ENCODE peak calls at places on chromosomes 12 and 14, in seven cellular contexts. Q is heart left ventricle, L is body of pancreas, B is HCT116, O is thyroid gland, J is tibial nerve, G is K562. D is an unnamed sample.

GRCh38 chr14:29064305-29064704 is 297.7 kb downstream of the FOXG1 start:
- DNase-seq in Q (no peak), L (no peak), B (no peak), O (no peak), J (no peak), G (no peak), D (no peak)

GRCh38 chr12:65170245-65170881 is 980 bp downstream of the LEMD3 start:
- DNase-seq in Q (peak; percentile 64), L (peak; percentile 54), B (peak; percentile 28), O (peak; percentile 59), J (peak; percentile 36), G (peak; percentile 61), D (peak; percentile 56)

GRCh38 chr14:23559921-23560520 is 4.0 kb downstream of the THTPA start:
- DNase-seq in Q (no peak), L (no peak), B (no peak), O (no peak), J (no peak), G (no peak), D (no peak)

GRCh38 chr12:77116277-77116676 is 50.9 kb upstream of the E2F7 start:
- DNase-seq in Q (no peak), L (no peak), B (no peak), O (no peak), J (no peak), G (no peak), D (no peak)

GRCh38 chr14:52267501-52268190 is at the start of gene PTGDR:
- DNase-seq in Q (peak; percentile 47), L (no peak), B (no peak), O (no peak), J (no peak), G (no peak), D (no peak)

GRCh38 chr12:32988982-32989381 is 92.4 kb upstream of the PKP2 start:
- DNase-seq in Q (no peak), L (no peak), B (no peak), O (peak; percentile 6), J (no peak), G (no peak), D (no peak)

GRCh38 chr12:3421191-3421590 is 69.8 kb upstream of the PRMT8 start:
- DNase-seq in Q (no peak), L (no peak), B (no peak), O (no peak), J (no peak), G (no peak), D (no peak)

GRCh38 chr12:26473291-26473690 is 277.9 kb downstream of the SSPN start:
- DNase-seq in Q (no peak), L (no peak), B (no peak), O (peak; percentile 38), J (no peak), G (no peak), D (no peak)

GRCh38 chr12:117134059-117134458 is 34.8 kb upstream of the TESC start:
- DNase-seq in Q (no peak), L (no peak), B (no peak), O (no peak), J (no peak), G (no peak), D (no peak)

GRCh38 chr14:23154876-23155587 is 28.4 kb downstream of the SLC7A8 start:
- DNase-seq in Q (peak; percentile 89), L (peak; percentile 85), B (no peak), O (peak; percentile 88), J (peak; percentile 72), G (peak; percentile 45), D (peak; percentile 54)

GRCh38 chr12:26425587-26426260 is 230.4 kb downstream of the SSPN start:
- DNase-seq in Q (no peak), L (no peak), B (no peak), O (peak; percentile 43), J (no peak), G (no peak), D (no peak)

DNA sequence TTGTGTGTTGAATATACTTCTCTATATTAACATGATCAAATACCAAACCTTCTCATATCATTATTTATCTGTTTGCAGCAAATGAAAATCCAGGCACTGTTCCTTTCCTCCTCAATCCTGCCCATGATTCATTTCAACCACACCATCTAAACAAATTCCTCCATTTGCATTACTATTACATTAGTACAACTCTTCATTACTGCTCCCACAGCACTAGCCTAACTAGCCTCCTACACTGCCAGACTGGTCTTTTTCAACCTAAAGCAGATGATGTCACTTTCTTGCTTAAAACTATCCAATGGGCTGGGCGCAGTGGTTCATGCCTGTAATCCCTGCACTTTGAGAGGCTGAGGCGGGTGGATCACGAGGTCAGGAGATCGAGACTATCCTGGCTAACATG is 117.3 kb upstream of the MYF6 start:
- DNase-seq in Q (no peak), L (no peak), B (no peak), O (no peak), J (no peak), G (no peak), D (no peak)
- TF ChIP-seq POLR2A in Q (no peak), L (no peak), B (no peak), O (no peak), J (no peak), G (no peak), D (no peak)

DNA sequence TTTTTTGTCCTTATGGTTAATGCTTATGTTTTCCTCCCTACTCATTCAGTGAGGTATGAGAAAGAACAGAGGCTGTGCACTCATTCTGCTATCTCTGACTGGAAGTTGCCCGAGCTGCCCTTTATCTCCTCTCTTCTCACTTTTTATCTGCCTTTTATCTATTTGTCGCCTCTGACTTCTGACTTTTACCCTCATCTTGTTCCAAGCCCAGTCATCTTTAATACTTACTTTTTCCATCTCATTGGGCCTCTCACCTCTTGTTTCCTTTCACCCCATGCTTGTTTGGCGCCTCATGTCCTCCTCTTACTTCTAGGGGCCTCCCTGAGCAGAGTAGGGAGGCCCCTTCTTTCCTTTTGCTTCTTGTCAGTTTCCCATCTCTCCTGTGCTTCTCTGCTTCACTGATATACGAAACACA is 50.7 kb downstream of the DIP2B start:
- DNase-seq in Q (no peak), L (no peak), B (no peak), O (no peak), J (no peak), G (no peak), D (no peak)
- TF ChIP-seq POLR2A in Q (no peak), L (no peak), B (no peak), O (no peak), J (no peak), G (no peak), D (no peak)

GRCh38 chr14:74134484-74134883 is 49.7 kb downstream of the LIN52 start:
- DNase-seq in Q (no peak), L (no peak), B (no peak), O (no peak), J (no peak), G (no peak), D (no peak)

GRCh38 chr14:74135386-74135785 is 50.6 kb downstream of the LIN52 start:
- DNase-seq in Q (no peak), L (no peak), B (no peak), O (no peak), J (no peak), G (no peak), D (no peak)

DNA sequence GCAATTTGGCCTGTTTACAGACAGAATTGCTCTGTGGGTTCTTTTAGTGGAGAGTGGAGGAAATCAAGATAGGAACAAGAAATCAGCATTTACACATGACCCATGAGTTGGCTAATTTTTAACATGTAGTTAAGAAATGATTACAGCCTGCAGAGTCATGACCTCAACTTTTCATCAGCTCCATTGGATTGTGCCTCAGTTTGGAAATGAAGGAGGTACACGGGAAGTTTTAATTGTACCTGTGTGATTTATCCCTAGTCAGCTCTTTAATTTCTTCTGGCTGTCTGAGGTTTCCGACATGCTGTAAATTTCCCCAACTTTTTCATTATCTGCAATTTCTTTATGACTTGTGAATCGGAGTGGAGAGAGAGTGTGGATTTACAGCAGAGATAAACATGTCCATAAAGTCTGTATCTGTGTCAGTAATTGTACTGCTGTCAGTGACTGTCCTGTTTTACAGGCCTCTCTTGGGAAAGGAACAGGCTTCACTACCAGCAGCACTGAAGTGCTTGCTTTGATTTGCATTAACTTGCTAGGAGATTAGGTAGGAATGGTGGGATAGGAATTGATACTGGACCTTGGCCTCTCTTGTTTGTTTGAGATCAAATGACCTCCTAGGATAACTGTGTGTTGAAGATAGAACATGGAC is 49.2 kb downstream of the LIN52 start:
- DNase-seq in Q (no peak), L (no peak), B (no peak), O (no peak), J (no peak), G (no peak), D (no peak)
- TF ChIP-seq POLR2A in Q (no peak), L (no peak), B (no peak), O (no peak), J (no peak), G (no peak), D (no peak)

DNA sequence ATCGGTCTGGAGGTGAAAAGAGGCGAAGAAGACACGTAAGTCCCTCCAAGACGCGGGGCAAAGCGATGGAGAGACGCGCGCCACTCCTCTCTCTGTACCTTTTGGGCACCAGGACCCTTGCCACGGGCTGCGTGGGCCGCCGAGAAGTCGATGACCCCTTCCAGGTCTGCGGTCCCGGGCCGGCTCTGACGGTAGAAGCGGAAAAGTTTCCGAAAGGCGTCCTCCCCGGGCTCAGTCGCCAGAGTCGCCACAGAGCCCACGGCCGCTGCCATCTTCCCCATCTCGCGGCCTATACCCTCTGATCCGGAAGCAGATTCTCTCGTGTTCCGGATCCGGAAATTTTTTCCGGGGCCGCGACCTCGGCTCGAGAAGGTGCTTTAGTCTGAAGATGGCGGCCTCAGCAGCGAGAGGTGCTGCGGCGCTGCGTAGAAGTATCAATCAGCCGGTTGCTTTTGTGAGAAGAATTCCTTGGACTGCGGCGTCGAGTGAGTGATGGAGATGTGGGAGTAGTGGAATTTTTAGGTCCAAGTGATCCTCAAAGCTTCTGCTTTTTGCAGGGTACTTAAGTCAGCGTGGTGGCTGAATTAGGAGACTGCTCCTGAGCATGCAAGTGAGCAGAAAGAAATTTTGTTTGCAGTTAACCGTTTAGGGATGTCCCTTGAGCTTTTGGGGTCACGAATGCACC is at the start of the genes ALKBH1 and SLIRP:
- DNase-seq in Q (peak; percentile 92), L (peak; percentile 84), B (peak; percentile 59), O (peak; percentile 89), J (peak; percentile 92), G (peak; percentile 64), D (peak; percentile 50)
- TF ChIP-seq POLR2A in Q (peak; percentile 58), L (peak; percentile 72), B (peak; percentile 94), O (no peak), J (peak; percentile 18), G (peak; percentile 96), D (peak; percentile 58)

GRCh38 chr12:22443379-22444316 is 100.7 kb downstream of the C2CD5 start:
- DNase-seq in Q (peak; percentile 63), L (peak; percentile 62), B (peak; percentile 75), O (peak; percentile 70), J (peak; percentile 64), G (peak; percentile 38), D (peak; percentile 23)

DNA sequence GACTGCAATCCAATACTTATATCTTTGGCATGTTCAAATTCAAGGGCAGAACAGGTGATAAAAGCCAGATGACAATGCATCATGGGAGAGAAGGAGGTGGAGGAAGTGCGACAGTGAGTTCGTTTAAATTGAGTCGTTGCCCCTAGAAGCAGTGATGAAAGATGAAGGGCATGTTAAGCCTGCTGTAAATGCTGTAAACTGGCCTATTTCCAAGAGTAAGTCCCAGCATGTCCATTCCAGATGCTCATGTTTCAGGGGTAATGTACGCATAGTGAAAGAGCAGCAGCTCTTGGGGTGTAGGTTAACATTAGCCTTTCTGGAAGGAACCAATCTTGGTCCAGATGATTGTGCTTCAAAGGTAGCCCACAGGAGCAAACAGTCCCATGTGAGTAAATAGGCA is 97.1 kb downstream of the C2CD5 start:
- DNase-seq in Q (no peak), L (no peak), B (no peak), O (no peak), J (no peak), G (no peak), D (no peak)
- TF ChIP-seq POLR2A in Q (no peak), L (no peak), B (no peak), O (no peak), J (no peak), G (no peak), D (no peak)

GRCh38 chr12:93742086-93742934 is 65.1 kb downstream of the CRADD start:
- DNase-seq in Q (peak; percentile 85), L (peak; percentile 75), B (peak; percentile 29), O (peak; percentile 82), J (peak; percentile 70), G (peak; percentile 87), D (peak; percentile 44)
- TF ChIP-seq POLR2A in Q (peak; percentile 13), L (peak; percentile 68), B (no peak), O (peak; percentile 23), J (no peak), G (peak; percentile 29), D (no peak)

D was measured in H54.